ENCODE peak calls at places on chromosomes 6 and 20, in five cellular contexts. One of them, this sample, is unnamed.

GRCh38 chr6:45896783-45897441 is 118.7 kb downstream of the CLIC5 start:
- DNase-seq in HFFc6: peak; percentile 25
- DNase-seq in transverse colon: no peak
- DNase-seq in kidney: no peak
- DNase-seq in upper lobe of right lung: no peak
- DNase-seq in this sample: peak; percentile 51

GRCh38 chr20:58675641-58676040 is 17.0 kb upstream of the NPEPL1 start:
- DNase-seq in HFFc6: no peak
- DNase-seq in transverse colon: no peak
- DNase-seq in kidney: no peak
- DNase-seq in upper lobe of right lung: no peak
- DNase-seq in this sample: no peak

GRCh38 chr6:4342407-4343137 is 207.2 kb upstream of the ECI2 start:
- DNase-seq in HFFc6: no peak
- DNase-seq in transverse colon: no peak
- DNase-seq in kidney: no peak
- DNase-seq in upper lobe of right lung: no peak
- DNase-seq in this sample: no peak

GRCh38 chr6:118586741-118587485 is 38.8 kb downstream of the PLN start:
- DNase-seq in HFFc6: no peak
- DNase-seq in transverse colon: no peak
- DNase-seq in kidney: no peak
- DNase-seq in upper lobe of right lung: no peak
- DNase-seq in this sample: no peak

GRCh38 chr6:14664112-14664592 is 546.6 kb downstream of the CD83 start:
- DNase-seq in HFFc6: no peak
- DNase-seq in transverse colon: no peak
- DNase-seq in kidney: peak; percentile 65
- DNase-seq in upper lobe of right lung: no peak
- DNase-seq in this sample: no peak

GRCh38 chr20:32792316-32792715 is 27.4 kb upstream of the MAPRE1 start:
- DNase-seq in HFFc6: no peak
- DNase-seq in transverse colon: no peak
- DNase-seq in kidney: no peak
- DNase-seq in upper lobe of right lung: no peak
- DNase-seq in this sample: no peak

GRCh38 chr6:143536461-143536865 is 24.9 kb upstream of the FUCA2 start:
- DNase-seq in HFFc6: peak; percentile 18
- DNase-seq in transverse colon: peak; percentile 62
- DNase-seq in kidney: peak; percentile 88
- DNase-seq in upper lobe of right lung: peak; percentile 83
- DNase-seq in this sample: no peak

GRCh38 chr6:40343887-40344565 is 243.1 kb downstream of the LRFN2 start:
- DNase-seq in HFFc6: no peak
- DNase-seq in transverse colon: no peak
- DNase-seq in kidney: no peak
- DNase-seq in upper lobe of right lung: no peak
- DNase-seq in this sample: no peak

GRCh38 chr6:106253194-106253593 is 72.4 kb downstream of the ATG5 start:
- DNase-seq in HFFc6: peak; percentile 89
- DNase-seq in transverse colon: no peak
- DNase-seq in kidney: no peak
- DNase-seq in upper lobe of right lung: no peak
- DNase-seq in this sample: peak; percentile 57

GRCh38 chr6:105135056-105135455 is 44.8 kb downstream of the POPDC3 start:
- DNase-seq in HFFc6: no peak
- DNase-seq in transverse colon: no peak
- DNase-seq in kidney: no peak
- DNase-seq in upper lobe of right lung: no peak
- DNase-seq in this sample: no peak

GRCh38 chr6:140007525-140007924 is 633.1 kb upstream of the CITED2 start:
- DNase-seq in HFFc6: no peak
- DNase-seq in transverse colon: no peak
- DNase-seq in kidney: no peak
- DNase-seq in upper lobe of right lung: no peak
- DNase-seq in this sample: no peak

GRCh38 chr6:85594197-85594930 is 706 bp upstream of the SNX14 start:
- DNase-seq in HFFc6: peak; percentile 18
- DNase-seq in transverse colon: no peak
- DNase-seq in kidney: no peak
- DNase-seq in upper lobe of right lung: peak; percentile 67
- DNase-seq in this sample: no peak

GRCh38 chr20:62241501-62241900 is 3.2 kb downstream of the OSBPL2 start:
- DNase-seq in HFFc6: no peak
- DNase-seq in transverse colon: peak; percentile 77
- DNase-seq in kidney: no peak
- DNase-seq in upper lobe of right lung: no peak
- DNase-seq in this sample: no peak

GRCh38 chr20:21515300-21516179 is 1.7 kb upstream of the NKX2-2 start:
- DNase-seq in HFFc6: no peak
- DNase-seq in transverse colon: no peak
- DNase-seq in kidney: no peak
- DNase-seq in upper lobe of right lung: no peak
- DNase-seq in this sample: no peak

GRCh38 chr6:143575440-143575839 is 63.9 kb upstream of the FUCA2 start:
- DNase-seq in HFFc6: peak; percentile 79
- DNase-seq in transverse colon: peak; percentile 54
- DNase-seq in kidney: no peak
- DNase-seq in upper lobe of right lung: no peak
- DNase-seq in this sample: peak; percentile 83

GRCh38 chr6:135995160-135995898 is 143.8 kb downstream of the PDE7B start:
- DNase-seq in HFFc6: peak; percentile 81
- DNase-seq in transverse colon: no peak
- DNase-seq in kidney: no peak
- DNase-seq in upper lobe of right lung: no peak
- DNase-seq in this sample: no peak

GRCh38 chr20:51713213-51713598 is 55.0 kb downstream of the ATP9A start:
- DNase-seq in HFFc6: no peak
- DNase-seq in transverse colon: no peak
- DNase-seq in kidney: no peak
- DNase-seq in upper lobe of right lung: no peak
- DNase-seq in this sample: no peak

GRCh38 chr6:135673671-135674309 is 176.2 kb upstream of the AHI1 start:
- DNase-seq in HFFc6: no peak
- DNase-seq in transverse colon: no peak
- DNase-seq in kidney: no peak
- DNase-seq in upper lobe of right lung: no peak
- DNase-seq in this sample: no peak

GRCh38 chr6:139290787-139291294 is 957 bp downstream of the TXLNB start:
- DNase-seq in HFFc6: peak; percentile 28
- DNase-seq in transverse colon: peak; percentile 19
- DNase-seq in kidney: no peak
- DNase-seq in upper lobe of right lung: no peak
- DNase-seq in this sample: no peak

GRCh38 chr6:129890164-129890563 is 29.0 kb upstream of the TMEM244 start:
- DNase-seq in HFFc6: peak; percentile 39
- DNase-seq in transverse colon: no peak
- DNase-seq in kidney: no peak
- DNase-seq in upper lobe of right lung: no peak
- DNase-seq in this sample: peak; percentile 4

GRCh38 chr6:126002755-126003390 is 16.5 kb downstream of the TRMT11 start:
- DNase-seq in HFFc6: peak; percentile 30
- DNase-seq in transverse colon: no peak
- DNase-seq in kidney: no peak
- DNase-seq in upper lobe of right lung: no peak
- DNase-seq in this sample: no peak

GRCh38 chr6:34120953-34121675 is 24.8 kb downstream of the GRM4 start:
- DNase-seq in HFFc6: no peak
- DNase-seq in transverse colon: no peak
- DNase-seq in kidney: no peak
- DNase-seq in upper lobe of right lung: no peak
- DNase-seq in this sample: no peak

GRCh38 chr6:75621846-75622245 is 20.2 kb downstream of the SENP6 start:
- DNase-seq in HFFc6: no peak
- DNase-seq in transverse colon: no peak
- DNase-seq in kidney: no peak
- DNase-seq in upper lobe of right lung: no peak
- DNase-seq in this sample: no peak

GRCh38 chr6:118968416-118968815 is 33.5 kb upstream of the MCM9 start:
- DNase-seq in HFFc6: peak; percentile 6
- DNase-seq in transverse colon: no peak
- DNase-seq in kidney: no peak
- DNase-seq in upper lobe of right lung: no peak
- DNase-seq in this sample: peak; percentile 11

GRCh38 chr20:47262365-47263013 is 94.0 kb downstream of the ZMYND8 start:
- DNase-seq in HFFc6: no peak
- DNase-seq in transverse colon: no peak
- DNase-seq in kidney: no peak
- DNase-seq in upper lobe of right lung: no peak
- DNase-seq in this sample: no peak

GRCh38 chr20:38243617-38244016 is 16.9 kb downstream of the KIAA1755 start:
- DNase-seq in HFFc6: no peak
- DNase-seq in transverse colon: no peak
- DNase-seq in kidney: no peak
- DNase-seq in upper lobe of right lung: no peak
- DNase-seq in this sample: no peak

GRCh38 chr20:59120491-59120890 is 43.1 kb upstream of the ZNF831 start:
- DNase-seq in HFFc6: no peak
- DNase-seq in transverse colon: no peak
- DNase-seq in kidney: no peak
- DNase-seq in upper lobe of right lung: no peak
- DNase-seq in this sample: no peak

GRCh38 chr6:126607281-126607680 is 267.4 kb downstream of the CENPW start:
- DNase-seq in HFFc6: no peak
- DNase-seq in transverse colon: no peak
- DNase-seq in kidney: no peak
- DNase-seq in upper lobe of right lung: no peak
- DNase-seq in this sample: no peak

GRCh38 chr6:8082954-8083858 is 19.0 kb upstream of the BLOC1S5 start:
- DNase-seq in HFFc6: peak; percentile 96
- DNase-seq in transverse colon: no peak
- DNase-seq in kidney: no peak
- DNase-seq in upper lobe of right lung: no peak
- DNase-seq in this sample: peak; percentile 49

GRCh38 chr6:129338683-129339082 is 371.3 kb downstream of the ARHGAP18 start:
- DNase-seq in HFFc6: no peak
- DNase-seq in transverse colon: no peak
- DNase-seq in kidney: no peak
- DNase-seq in upper lobe of right lung: no peak
- DNase-seq in this sample: no peak

GRCh38 chr6:97705568-97705967 is 422.6 kb upstream of the MMS22L start:
- DNase-seq in HFFc6: no peak
- DNase-seq in transverse colon: no peak
- DNase-seq in kidney: no peak
- DNase-seq in upper lobe of right lung: no peak
- DNase-seq in this sample: no peak
- TF ChIP-seq CTCF in HFFc6: peak; percentile 27
- TF ChIP-seq CTCF in transverse colon: no peak
- TF ChIP-seq CTCF in kidney: peak; percentile 26
- TF ChIP-seq CTCF in upper lobe of right lung: no peak
- TF ChIP-seq CTCF in this sample: peak; percentile 57

GRCh38 chr20:25300496-25301170 is 52.7 kb downstream of the PYGB start:
- DNase-seq in HFFc6: peak; percentile 13
- DNase-seq in transverse colon: no peak
- DNase-seq in kidney: peak; percentile 68
- DNase-seq in upper lobe of right lung: no peak
- DNase-seq in this sample: no peak
- TF ChIP-seq CTCF in HFFc6: peak; percentile 14
- TF ChIP-seq CTCF in transverse colon: no peak
- TF ChIP-seq CTCF in kidney: no peak
- TF ChIP-seq CTCF in upper lobe of right lung: no peak
- TF ChIP-seq CTCF in this sample: peak; percentile 23

GRCh38 chr20:33933469-33933909 is 60.2 kb upstream of the RALY start:
- DNase-seq in HFFc6: peak; percentile 69
- DNase-seq in transverse colon: peak; percentile 59
- DNase-seq in kidney: peak; percentile 71
- DNase-seq in upper lobe of right lung: peak; percentile 70
- DNase-seq in this sample: no peak

GRCh38 chr20:33925867-33926266 is 67.8 kb upstream of the RALY start:
- DNase-seq in HFFc6: no peak
- DNase-seq in transverse colon: no peak
- DNase-seq in kidney: no peak
- DNase-seq in upper lobe of right lung: no peak
- DNase-seq in this sample: no peak

GRCh38 chr20:33927703-33928102 is 66.0 kb upstream of the RALY start:
- DNase-seq in HFFc6: no peak
- DNase-seq in transverse colon: no peak
- DNase-seq in kidney: no peak
- DNase-seq in upper lobe of right lung: no peak
- DNase-seq in this sample: no peak

GRCh38 chr20:33926425-33926824 is 67.3 kb upstream of the RALY start:
- DNase-seq in HFFc6: no peak
- DNase-seq in transverse colon: no peak
- DNase-seq in kidney: no peak
- DNase-seq in upper lobe of right lung: no peak
- DNase-seq in this sample: no peak

DNA sequence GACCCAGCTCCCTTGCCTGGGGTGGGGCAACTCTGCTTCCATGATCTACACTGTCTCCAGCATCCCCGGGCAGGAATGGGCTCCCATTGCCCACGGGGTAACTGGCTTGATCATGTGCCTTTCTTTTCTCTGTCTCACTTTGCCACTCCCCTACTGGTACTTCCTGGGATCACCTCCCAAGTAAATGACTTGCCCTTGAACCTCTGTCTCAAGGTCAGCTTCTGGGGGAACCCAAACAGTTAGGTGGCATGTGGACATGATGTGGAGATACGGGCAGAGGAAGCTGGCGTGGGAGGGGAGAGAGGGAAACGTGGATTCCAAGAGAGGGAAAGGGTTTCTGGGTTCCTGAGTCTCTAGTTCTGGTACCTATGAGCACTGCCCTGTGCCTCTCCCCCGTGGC is 63.8 kb upstream of the RALY start:
- DNase-seq in HFFc6: no peak
- DNase-seq in transverse colon: no peak
- DNase-seq in kidney: no peak
- DNase-seq in upper lobe of right lung: no peak
- DNase-seq in this sample: no peak
- TF ChIP-seq CTCF in HFFc6: peak; percentile 22
- TF ChIP-seq CTCF in transverse colon: no peak
- TF ChIP-seq CTCF in kidney: no peak
- TF ChIP-seq CTCF in upper lobe of right lung: no peak
- TF ChIP-seq CTCF in this sample: no peak

DNA sequence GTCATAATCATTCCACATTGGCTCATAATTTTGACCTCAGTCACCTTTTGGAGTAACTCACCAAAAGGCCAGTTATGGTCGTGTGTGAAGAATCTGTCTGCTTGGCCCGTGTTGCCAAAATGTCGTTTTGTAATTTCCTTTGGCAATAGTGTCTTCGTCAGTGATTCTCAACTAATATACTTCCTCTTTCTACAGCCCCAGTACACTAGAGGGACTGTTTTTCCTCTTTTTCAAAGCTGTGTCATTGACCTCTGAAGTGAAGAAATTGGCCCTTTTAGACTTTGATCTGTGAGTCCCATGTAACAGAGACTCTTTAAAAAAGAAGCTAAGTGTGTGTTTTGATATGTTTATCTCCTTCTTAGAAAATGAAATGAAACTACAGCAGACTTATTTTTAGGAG is 5.2 kb downstream of the FOXO3 start:
- DNase-seq in HFFc6: peak; percentile 71
- DNase-seq in transverse colon: peak; percentile 36
- DNase-seq in kidney: no peak
- DNase-seq in upper lobe of right lung: no peak
- DNase-seq in this sample: no peak
- TF ChIP-seq CTCF in HFFc6: peak; percentile 20
- TF ChIP-seq CTCF in transverse colon: no peak
- TF ChIP-seq CTCF in kidney: peak; percentile 46
- TF ChIP-seq CTCF in upper lobe of right lung: peak; percentile 12
- TF ChIP-seq CTCF in this sample: no peak